ENCODE peak calls at places on chromosomes 4 and X, in four cellular contexts. One of them, this sample, is unnamed.

GRCh38 chr4:71113294-71113693 is 119.8 kb downstream of the DCK start:
- DNase-seq in ELF-1: no peak
- DNase-seq in activated T-cell treated with anti-CD3 and anti-CD28 coated beads for 24 hours: no peak
- DNase-seq in lower lobe of right lung: no peak
- DNase-seq in this sample: no peak

GRCh38 chr4:147924604-147925412 is 192.9 kb downstream of the ARHGAP10 start:
- DNase-seq in ELF-1: peak; percentile 51
- DNase-seq in activated T-cell treated with anti-CD3 and anti-CD28 coated beads for 24 hours: no peak
- DNase-seq in lower lobe of right lung: no peak
- DNase-seq in this sample: no peak

GRCh38 chr4:132227349-132228165 is 921.5 kb upstream of the PCDH10 start:
- DNase-seq in ELF-1: peak; percentile 85
- DNase-seq in activated T-cell treated with anti-CD3 and anti-CD28 coated beads for 24 hours: no peak
- DNase-seq in lower lobe of right lung: no peak
- DNase-seq in this sample: peak; percentile 13

GRCh38 chrX:77894921-77895886 is at the start of gene MAGT1:
- DNase-seq in ELF-1: peak; percentile 100
- DNase-seq in activated T-cell treated with anti-CD3 and anti-CD28 coated beads for 24 hours: peak; percentile 80
- DNase-seq in lower lobe of right lung: peak; percentile 93
- DNase-seq in this sample: peak; percentile 86

GRCh38 chrX:40720811-40721210 is 14.5 kb downstream of the MED14 start:
- DNase-seq in ELF-1: no peak
- DNase-seq in activated T-cell treated with anti-CD3 and anti-CD28 coated beads for 24 hours: no peak
- DNase-seq in lower lobe of right lung: no peak
- DNase-seq in this sample: no peak

GRCh38 chr4:14917305-14917647 is 85.0 kb upstream of the CPEB2 start:
- DNase-seq in ELF-1: no peak
- DNase-seq in activated T-cell treated with anti-CD3 and anti-CD28 coated beads for 24 hours: no peak
- DNase-seq in lower lobe of right lung: no peak
- DNase-seq in this sample: no peak

GRCh38 chr4:52852696-52853095 is 9.4 kb upstream of the RASL11B start:
- DNase-seq in ELF-1: no peak
- DNase-seq in activated T-cell treated with anti-CD3 and anti-CD28 coated beads for 24 hours: no peak
- DNase-seq in lower lobe of right lung: no peak
- DNase-seq in this sample: no peak

GRCh38 chr4:152224223-152224622 is 311.7 kb downstream of the FBXW7 start:
- DNase-seq in ELF-1: no peak
- DNase-seq in activated T-cell treated with anti-CD3 and anti-CD28 coated beads for 24 hours: no peak
- DNase-seq in lower lobe of right lung: no peak
- DNase-seq in this sample: no peak

GRCh38 chr4:126710935-126711334 is 921.8 kb upstream of the INTU start:
- DNase-seq in ELF-1: no peak
- DNase-seq in activated T-cell treated with anti-CD3 and anti-CD28 coated beads for 24 hours: no peak
- DNase-seq in lower lobe of right lung: no peak
- DNase-seq in this sample: no peak

GRCh38 chr4:2059034-2059725 is at the start of gene NAT8L:
- DNase-seq in ELF-1: no peak
- DNase-seq in activated T-cell treated with anti-CD3 and anti-CD28 coated beads for 24 hours: no peak
- DNase-seq in lower lobe of right lung: peak; percentile 60
- DNase-seq in this sample: no peak

GRCh38 chrX:103666202-103667107 is 20.0 kb downstream of the MORF4L2 start:
- DNase-seq in ELF-1: no peak
- DNase-seq in activated T-cell treated with anti-CD3 and anti-CD28 coated beads for 24 hours: no peak
- DNase-seq in lower lobe of right lung: no peak
- DNase-seq in this sample: no peak

GRCh38 chr4:53505947-53506346 is 85.3 kb downstream of the LNX1 start:
- DNase-seq in ELF-1: no peak
- DNase-seq in activated T-cell treated with anti-CD3 and anti-CD28 coated beads for 24 hours: no peak
- DNase-seq in lower lobe of right lung: no peak
- DNase-seq in this sample: no peak

GRCh38 chrX:154317391-154318000 is 21.9 kb downstream of the TKTL1 start:
- DNase-seq in ELF-1: peak; percentile 78
- DNase-seq in activated T-cell treated with anti-CD3 and anti-CD28 coated beads for 24 hours: no peak
- DNase-seq in lower lobe of right lung: no peak
- DNase-seq in this sample: no peak

GRCh38 chrX:79270401-79270800 is 96.7 kb downstream of the ITM2A start:
- DNase-seq in ELF-1: peak; percentile 48
- DNase-seq in activated T-cell treated with anti-CD3 and anti-CD28 coated beads for 24 hours: peak; percentile 54
- DNase-seq in lower lobe of right lung: peak; percentile 46
- DNase-seq in this sample: peak; percentile 81

GRCh38 chr4:66160606-66161005 is 490.3 kb upstream of the EPHA5 start:
- DNase-seq in ELF-1: no peak
- DNase-seq in activated T-cell treated with anti-CD3 and anti-CD28 coated beads for 24 hours: no peak
- DNase-seq in lower lobe of right lung: no peak
- DNase-seq in this sample: no peak

GRCh38 chrX:19886888-19887531 is 390 bp downstream of the SH3KBP1 start:
- DNase-seq in ELF-1: no peak
- DNase-seq in activated T-cell treated with anti-CD3 and anti-CD28 coated beads for 24 hours: no peak
- DNase-seq in lower lobe of right lung: peak; percentile 51
- DNase-seq in this sample: peak; percentile 25

GRCh38 chr4:176298664-176299063 is 21.1 kb upstream of the SPCS3 start:
- DNase-seq in ELF-1: no peak
- DNase-seq in activated T-cell treated with anti-CD3 and anti-CD28 coated beads for 24 hours: no peak
- DNase-seq in lower lobe of right lung: no peak
- DNase-seq in this sample: no peak

GRCh38 chrX:13093489-13094140 is 49.2 kb upstream of the FAM9C start:
- DNase-seq in ELF-1: no peak
- DNase-seq in activated T-cell treated with anti-CD3 and anti-CD28 coated beads for 24 hours: no peak
- DNase-seq in lower lobe of right lung: no peak
- DNase-seq in this sample: no peak

This sample was measured in stimulated activated naive CD8-positive, alpha-beta T cell treated with anti-CD3 and anti-CD28 coated beads, Interleukin-15, amount 100 ng/mL, for 72 hours.